ENCODE peak calls at places on chromosome 6, in eight cellular contexts. G is cardiac muscle cell, Q is M059J, R is fibroblast of the aortic adventitia, Y is Panc1, K is NCI-H748 treated with DMSO at 0.1 percent for 48 hours, V is neural crest cell, P is AG09319. B is an unnamed sample.

GRCh38 chr6:112040933-112041332 is 13.0 kb upstream of the CCN6 start:
- DNase-seq in Q (peak; percentile 76), V (peak; percentile 29), R (no peak), Y (no peak), P (no peak), K (no peak), G (no peak), B (no peak)

GRCh38 chr6:47970826-47971225 is 140.2 kb downstream of the PTCHD4 start:
- DNase-seq in G (no peak), Q (no peak), V (no peak), K (no peak), Y (no peak), R (no peak), P (no peak), B (no peak)

GRCh38 chr6:90928051-90928450 is 341.2 kb upstream of the MAP3K7 start:
- DNase-seq in V (no peak), G (no peak), Q (no peak), K (no peak), P (no peak), Y (no peak), R (no peak), B (no peak)

GRCh38 chr6:157089258-157089657 is 234.1 kb downstream of the TMEM242 start:
- DNase-seq in Q (peak; percentile 63), G (peak; percentile 52), K (no peak), Y (no peak), R (peak; percentile 62), V (no peak), P (peak; percentile 41), B (no peak)

GRCh38 chr6:83517500-83517899 is 5.2 kb downstream of the PRSS35 start:
- DNase-seq in Y (no peak), R (no peak), G (no peak), V (no peak), K (no peak), P (no peak), Q (no peak), B (no peak)

GRCh38 chr6:77034161-77034560 is 429.1 kb downstream of the HTR1B start:
- DNase-seq in P (peak; percentile 41), G (peak; percentile 84), Q (peak; percentile 90), Y (no peak), R (peak; percentile 83), V (no peak), K (no peak), B (no peak)

GRCh38 chr6:41939091-41939847 is 2.3 kb downstream of the CCND3 start:
- DNase-seq in G (no peak), R (peak; percentile 52), Y (no peak), K (no peak), P (no peak), Q (peak; percentile 62), V (no peak), B (peak; percentile 54)

GRCh38 chr6:14743465-14744211 is 502.2 kb upstream of the JARID2 start:
- DNase-seq in R (peak; percentile 99), P (peak; percentile 97), Y (peak; percentile 74), K (no peak), Q (peak; percentile 100), V (no peak), G (no peak), B (peak; percentile 82)